ENCODE peak calls at places on chromosomes 13 and 19, in six cellular contexts. One of them, this sample, is unnamed.
A peak's percentile ranks its signal among the peaks of the same experiment; 100 is the strongest.

GRCh38 chr19:3142292-3142670 is 6.4 kb downstream of the GNA15 start:
- DNase-seq in kidney epithelial cell: no peak
- DNase-seq in mammary epithelial cell: peak; percentile 87
- DNase-seq in fibroblast of the aortic adventitia: peak; percentile 92
- DNase-seq in uterus: no peak
- DNase-seq in heart left ventricle: no peak
- DNase-seq in this sample: peak; percentile 93

GRCh38 chr13:29125145-29125933 is 305.2 kb downstream of the MTUS2 start:
- DNase-seq in uterus: no peak
- DNase-seq in mammary epithelial cell: no peak
- DNase-seq in fibroblast of the aortic adventitia: no peak
- DNase-seq in kidney epithelial cell: no peak
- DNase-seq in heart left ventricle: no peak
- DNase-seq in this sample: no peak

GRCh38 chr19:823565-824121 is 1.9 kb upstream of the PLPPR3 start:
- DNase-seq in kidney epithelial cell: no peak
- DNase-seq in fibroblast of the aortic adventitia: no peak
- DNase-seq in uterus: no peak
- DNase-seq in mammary epithelial cell: no peak
- DNase-seq in heart left ventricle: no peak
- DNase-seq in this sample: peak; percentile 38

GRCh38 chr13:112592181-112592580 is 4.2 kb upstream of the TUBGCP3 start:
- DNase-seq in fibroblast of the aortic adventitia: no peak
- DNase-seq in uterus: no peak
- DNase-seq in kidney epithelial cell: no peak
- DNase-seq in mammary epithelial cell: no peak
- DNase-seq in heart left ventricle: no peak
- DNase-seq in this sample: no peak

GRCh38 chr19:34336781-34337271 is 28.2 kb upstream of the GPI start:
- DNase-seq in uterus: no peak
- DNase-seq in kidney epithelial cell: no peak
- DNase-seq in mammary epithelial cell: peak; percentile 16
- DNase-seq in heart left ventricle: no peak
- DNase-seq in fibroblast of the aortic adventitia: peak; percentile 67
- DNase-seq in this sample: peak; percentile 52

GRCh38 chr19:3047307-3048189 is 14.7 kb downstream of the TLE5 start:
- DNase-seq in heart left ventricle: peak; percentile 69
- DNase-seq in kidney epithelial cell: no peak
- DNase-seq in fibroblast of the aortic adventitia: peak; percentile 69
- DNase-seq in mammary epithelial cell: peak; percentile 42
- DNase-seq in uterus: peak; percentile 98
- DNase-seq in this sample: peak; percentile 85

GRCh38 chr19:4009990-4010807 is 2.7 kb downstream of the PIAS4 start:
- DNase-seq in heart left ventricle: no peak
- DNase-seq in uterus: no peak
- DNase-seq in fibroblast of the aortic adventitia: no peak
- DNase-seq in mammary epithelial cell: no peak
- DNase-seq in kidney epithelial cell: no peak
- DNase-seq in this sample: no peak

GRCh38 chr19:1975081-1975480 is 34.1 kb downstream of the CSNK1G2 start:
- DNase-seq in uterus: peak; percentile 54
- DNase-seq in fibroblast of the aortic adventitia: peak; percentile 43
- DNase-seq in heart left ventricle: no peak
- DNase-seq in mammary epithelial cell: no peak
- DNase-seq in kidney epithelial cell: no peak
- DNase-seq in this sample: no peak

GRCh38 chr19:45117167-45117594 is 24.2 kb downstream of the PPP1R37 start:
- DNase-seq in heart left ventricle: no peak
- DNase-seq in uterus: no peak
- DNase-seq in kidney epithelial cell: no peak
- DNase-seq in fibroblast of the aortic adventitia: no peak
- DNase-seq in mammary epithelial cell: no peak
- DNase-seq in this sample: no peak

GRCh38 chr13:42377640-42378382 is 105.9 kb downstream of the AKAP11 start:
- DNase-seq in heart left ventricle: no peak
- DNase-seq in fibroblast of the aortic adventitia: peak; percentile 19
- DNase-seq in mammary epithelial cell: no peak
- DNase-seq in kidney epithelial cell: no peak
- DNase-seq in uterus: no peak
- DNase-seq in this sample: no peak

GRCh38 chr13:28493740-28494536 is 990 bp downstream of the FLT1 start:
- DNase-seq in mammary epithelial cell: no peak
- DNase-seq in heart left ventricle: no peak
- DNase-seq in kidney epithelial cell: no peak
- DNase-seq in fibroblast of the aortic adventitia: no peak
- DNase-seq in uterus: no peak
- DNase-seq in this sample: no peak

GRCh38 chr19:47256688-47257410 is 524 bp downstream of the CCDC9 start:
- DNase-seq in mammary epithelial cell: peak; percentile 97
- DNase-seq in fibroblast of the aortic adventitia: peak; percentile 99
- DNase-seq in heart left ventricle: peak; percentile 100
- DNase-seq in uterus: peak; percentile 100
- DNase-seq in kidney epithelial cell: peak; percentile 91
- DNase-seq in this sample: peak; percentile 99

GRCh38 chr13:24505256-24505655 is 7.3 kb downstream of the PARP4 start:
- DNase-seq in kidney epithelial cell: no peak
- DNase-seq in fibroblast of the aortic adventitia: no peak
- DNase-seq in uterus: no peak
- DNase-seq in heart left ventricle: no peak
- DNase-seq in mammary epithelial cell: no peak
- DNase-seq in this sample: peak; percentile 8

GRCh38 chr19:43464089-43464775 is 1.2 kb downstream of the LYPD3 start:
- DNase-seq in mammary epithelial cell: no peak
- DNase-seq in kidney epithelial cell: no peak
- DNase-seq in uterus: peak; percentile 81
- DNase-seq in heart left ventricle: peak; percentile 77
- DNase-seq in fibroblast of the aortic adventitia: no peak
- DNase-seq in this sample: no peak

GRCh38 chr13:46648166-46648607 is 95.2 kb downstream of the LRCH1 start:
- DNase-seq in uterus: no peak
- DNase-seq in fibroblast of the aortic adventitia: no peak
- DNase-seq in mammary epithelial cell: peak; percentile 19
- DNase-seq in kidney epithelial cell: no peak
- DNase-seq in heart left ventricle: no peak
- DNase-seq in this sample: peak; percentile 70

GRCh38 chr13:76798037-76798436 is 88.2 kb downstream of the KCTD12 start:
- DNase-seq in heart left ventricle: no peak
- DNase-seq in fibroblast of the aortic adventitia: no peak
- DNase-seq in kidney epithelial cell: no peak
- DNase-seq in uterus: no peak
- DNase-seq in mammary epithelial cell: no peak
- DNase-seq in this sample: no peak

GRCh38 chr13:51793570-51794273 is 10.2 kb downstream of the DHRS12 start:
- DNase-seq in kidney epithelial cell: no peak
- DNase-seq in heart left ventricle: no peak
- DNase-seq in mammary epithelial cell: peak; percentile 78
- DNase-seq in uterus: no peak
- DNase-seq in fibroblast of the aortic adventitia: peak; percentile 81
- DNase-seq in this sample: peak; percentile 83

GRCh38 chr19:36245210-36246005 is 30.5 kb downstream of the ZNF146 start:
- DNase-seq in mammary epithelial cell: no peak
- DNase-seq in kidney epithelial cell: no peak
- DNase-seq in uterus: no peak
- DNase-seq in heart left ventricle: no peak
- DNase-seq in fibroblast of the aortic adventitia: no peak
- DNase-seq in this sample: no peak

GRCh38 chr13:99314640-99315176 is 7.5 kb upstream of the GPR183 start:
- DNase-seq in uterus: no peak
- DNase-seq in heart left ventricle: no peak
- DNase-seq in fibroblast of the aortic adventitia: no peak
- DNase-seq in mammary epithelial cell: no peak
- DNase-seq in kidney epithelial cell: no peak
- DNase-seq in this sample: no peak

GRCh38 chr19:52022193-52022592 is 6.0 kb downstream of the ZNF614 start:
- DNase-seq in kidney epithelial cell: no peak
- DNase-seq in mammary epithelial cell: no peak
- DNase-seq in uterus: no peak
- DNase-seq in heart left ventricle: no peak
- DNase-seq in fibroblast of the aortic adventitia: no peak
- DNase-seq in this sample: no peak

GRCh38 chr19:40862785-40863184 is 12.5 kb upstream of the CYP2A6 start:
- DNase-seq in uterus: no peak
- DNase-seq in mammary epithelial cell: no peak
- DNase-seq in kidney epithelial cell: no peak
- DNase-seq in fibroblast of the aortic adventitia: no peak
- DNase-seq in heart left ventricle: no peak
- DNase-seq in this sample: peak; percentile 75

GRCh38 chr19:1481893-1482360 is 2.9 kb upstream of the C19orf25 start:
- DNase-seq in heart left ventricle: no peak
- DNase-seq in uterus: no peak
- DNase-seq in kidney epithelial cell: no peak
- DNase-seq in mammary epithelial cell: no peak
- DNase-seq in fibroblast of the aortic adventitia: no peak
- DNase-seq in this sample: no peak

DNA sequence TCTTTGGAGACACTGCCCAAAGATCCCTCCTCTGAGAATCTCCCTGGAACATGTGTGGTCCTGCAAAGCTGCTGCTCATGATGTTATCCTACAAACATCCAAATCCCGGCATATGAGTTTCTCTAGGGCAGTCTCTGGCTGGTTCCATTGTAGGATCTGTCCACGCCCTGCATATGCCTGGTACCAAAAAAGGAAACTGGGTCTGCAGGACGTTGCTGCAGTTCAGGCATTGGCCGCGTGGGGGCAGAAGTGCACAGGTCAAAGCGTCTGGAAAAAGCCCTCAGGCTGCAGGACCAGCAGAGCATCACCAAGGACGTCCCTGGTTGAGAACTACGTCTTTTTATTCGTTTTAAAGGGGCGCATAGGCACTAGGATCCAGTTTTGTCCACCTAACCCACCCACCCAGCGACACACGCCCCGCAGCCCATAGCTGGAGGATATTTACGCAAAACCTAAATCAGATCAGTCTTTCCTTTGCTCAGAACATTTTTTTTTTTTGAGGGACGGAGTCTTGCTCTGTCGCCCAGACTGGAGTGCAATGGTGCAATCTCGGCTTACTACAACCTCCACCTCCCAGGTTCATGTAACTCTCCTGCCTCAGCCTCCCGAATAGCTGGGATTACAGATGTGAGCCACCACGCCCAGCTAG is 12.9 kb upstream of the ZNF564 start:
- DNase-seq in fibroblast of the aortic adventitia: peak; percentile 90
- DNase-seq in heart left ventricle: peak; percentile 82
- DNase-seq in kidney epithelial cell: peak; percentile 29
- DNase-seq in uterus: peak; percentile 90
- DNase-seq in mammary epithelial cell: peak; percentile 88
- DNase-seq in this sample: peak; percentile 86
- TF ChIP-seq CTCF in fibroblast of the aortic adventitia: peak; percentile 97
- TF ChIP-seq CTCF in heart left ventricle: peak; percentile 96
- TF ChIP-seq CTCF in kidney epithelial cell: peak; percentile 93
- TF ChIP-seq CTCF in uterus: peak; percentile 94
- TF ChIP-seq CTCF in mammary epithelial cell: peak; percentile 96
- TF ChIP-seq CTCF in this sample: peak; percentile 88

DNA sequence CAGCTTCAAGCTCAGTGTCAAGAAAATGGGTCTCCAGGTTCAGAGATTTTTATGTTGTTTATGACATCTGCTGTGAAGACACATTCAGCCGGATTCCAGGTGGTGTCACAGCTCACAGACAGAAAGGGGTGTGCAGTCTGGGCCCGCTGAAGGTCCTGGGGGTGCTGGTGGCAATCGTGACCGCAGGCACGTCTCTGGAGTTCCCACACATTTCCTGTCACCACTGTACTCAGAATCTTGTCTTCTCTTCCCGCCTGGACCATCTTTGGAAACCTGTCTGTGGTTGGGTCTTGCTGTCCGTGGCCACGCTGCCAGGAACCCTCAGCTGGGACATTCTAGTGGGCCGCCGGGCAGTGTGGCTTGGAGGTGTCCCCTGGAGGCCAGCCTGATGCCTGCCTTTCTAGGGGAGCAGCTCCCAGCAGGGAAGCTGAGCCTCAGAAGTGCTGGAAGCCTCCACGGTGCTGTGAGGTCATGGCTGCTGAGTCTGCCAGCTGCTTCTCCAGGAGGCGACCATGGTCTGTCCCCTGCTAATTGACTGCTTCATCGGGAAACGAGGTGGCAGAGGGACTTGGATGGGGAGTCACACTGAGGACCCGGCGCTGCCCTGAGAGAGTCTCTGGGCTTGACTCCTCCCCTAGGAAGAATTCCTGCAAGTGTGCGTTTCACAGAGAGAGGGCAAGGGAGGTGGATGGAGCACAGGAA is 3.7 kb downstream of the TEX29 start:
- DNase-seq in fibroblast of the aortic adventitia: no peak
- DNase-seq in heart left ventricle: no peak
- DNase-seq in kidney epithelial cell: no peak
- DNase-seq in mammary epithelial cell: no peak
- DNase-seq in uterus: no peak
- DNase-seq in this sample: no peak
- TF ChIP-seq CTCF in fibroblast of the aortic adventitia: no peak
- TF ChIP-seq CTCF in heart left ventricle: no peak
- TF ChIP-seq CTCF in kidney epithelial cell: no peak
- TF ChIP-seq CTCF in mammary epithelial cell: no peak
- TF ChIP-seq CTCF in uterus: no peak
- TF ChIP-seq CTCF in this sample: no peak

DNA sequence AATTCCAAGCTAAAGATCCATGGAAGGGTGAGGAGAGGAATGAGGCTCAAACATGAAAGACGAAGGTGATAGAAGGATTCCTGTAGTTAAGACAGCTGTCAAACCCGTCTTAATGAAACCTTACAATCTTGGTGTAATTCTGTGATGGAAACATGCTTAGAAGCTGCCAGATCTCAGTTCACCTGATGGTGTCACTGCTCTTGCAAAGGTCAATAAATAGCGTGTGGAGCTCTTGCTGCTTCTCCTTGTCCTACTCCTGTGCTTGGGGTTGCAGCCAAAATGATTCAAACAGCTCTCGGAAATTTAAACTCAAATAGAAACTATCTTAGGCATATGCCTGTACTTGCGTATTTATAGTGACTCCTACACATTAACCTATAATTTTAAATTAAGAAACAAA is 1705.0 kb downstream of the OLFM4 start:
- DNase-seq in fibroblast of the aortic adventitia: no peak
- DNase-seq in kidney epithelial cell: no peak
- DNase-seq in heart left ventricle: no peak
- DNase-seq in mammary epithelial cell: no peak
- DNase-seq in uterus: no peak
- DNase-seq in this sample: peak; percentile 13
- TF ChIP-seq CTCF in fibroblast of the aortic adventitia: no peak
- TF ChIP-seq CTCF in kidney epithelial cell: no peak
- TF ChIP-seq CTCF in heart left ventricle: no peak
- TF ChIP-seq CTCF in mammary epithelial cell: no peak
- TF ChIP-seq CTCF in uterus: no peak
- TF ChIP-seq CTCF in this sample: peak; percentile 6

GRCh38 chr13:49694446-49694845 is 3.2 kb upstream of the EBPL start:
- DNase-seq in uterus: no peak
- DNase-seq in fibroblast of the aortic adventitia: no peak
- DNase-seq in mammary epithelial cell: no peak
- DNase-seq in heart left ventricle: no peak
- DNase-seq in kidney epithelial cell: no peak
- DNase-seq in this sample: no peak

GRCh38 chr13:49693877-49694276 is 2.6 kb upstream of the EBPL start:
- DNase-seq in heart left ventricle: no peak
- DNase-seq in kidney epithelial cell: no peak
- DNase-seq in fibroblast of the aortic adventitia: no peak
- DNase-seq in mammary epithelial cell: no peak
- DNase-seq in uterus: no peak
- DNase-seq in this sample: no peak

GRCh38 chr13:49690990-49691886 is at the start of gene EBPL:
- DNase-seq in kidney epithelial cell: peak; percentile 44
- DNase-seq in mammary epithelial cell: peak; percentile 98
- DNase-seq in uterus: peak; percentile 93
- DNase-seq in heart left ventricle: peak; percentile 91
- DNase-seq in fibroblast of the aortic adventitia: peak; percentile 79
- DNase-seq in this sample: peak; percentile 97

GRCh38 chr13:49693191-49693733 is 2.0 kb upstream of the EBPL start:
- DNase-seq in fibroblast of the aortic adventitia: peak; percentile 25
- DNase-seq in mammary epithelial cell: no peak
- DNase-seq in heart left ventricle: no peak
- DNase-seq in uterus: no peak
- DNase-seq in kidney epithelial cell: no peak
- DNase-seq in this sample: peak; percentile 26

GRCh38 chr13:49690133-49690989 is 925 bp downstream of the EBPL start:
- DNase-seq in heart left ventricle: no peak
- DNase-seq in kidney epithelial cell: no peak
- DNase-seq in uterus: peak; percentile 26
- DNase-seq in fibroblast of the aortic adventitia: peak; percentile 86
- DNase-seq in mammary epithelial cell: peak; percentile 33
- DNase-seq in this sample: peak; percentile 68
- TF ChIP-seq CTCF in heart left ventricle: no peak
- TF ChIP-seq CTCF in kidney epithelial cell: no peak
- TF ChIP-seq CTCF in uterus: no peak
- TF ChIP-seq CTCF in fibroblast of the aortic adventitia: no peak
- TF ChIP-seq CTCF in mammary epithelial cell: no peak
- TF ChIP-seq CTCF in this sample: no peak

This sample was measured in MCF 10A.